ENCODE peak calls at places on chromosome X, in four cellular contexts. Q is MM.1S, D is A673, S is cardiac muscle cell. U is an unnamed sample. For H3K27me3, the result is how much of the 10 kb centered on the place peaks cover.

GRCh38 chrX:37745835-37746234 is 34.0 kb upstream of the CYBB start:
- DNase-seq in Q (no peak), D (no peak), S (no peak), U (no peak)

GRCh38 chrX:70089575-70090297 is 27.5 kb downstream of the OTUD6A start:
- DNase-seq in Q (no peak), D (no peak), S (no peak), U (peak)

GRCh38 chrX:17192111-17192510 is 182.9 kb upstream of the NHS start:
- DNase-seq in Q (no peak), D (peak), S (no peak), U (no peak)

GRCh38 chrX:270848-271367 is 10.3 kb upstream of the PLCXD1 start:
- DNase-seq in Q (no peak), D (no peak), S (no peak), U (no peak)

GRCh38 chrX:57678686-57679428 is 1.2 kb downstream of the NLRP2B start:
- DNase-seq in Q (no peak), D (no peak), S (no peak), U (no peak)

GRCh38 chrX:78796916-78797315 is 49.4 kb downstream of the LPAR4 start:
- DNase-seq in Q (peak), D (no peak), S (no peak), U (no peak)

GRCh38 chrX:97683256-97683655 is 799.5 kb downstream of the RPA4 start:
- DNase-seq in Q (no peak), D (no peak), S (no peak), U (no peak)

GRCh38 chrX:119502727-119503483 is 34.7 kb downstream of the SLC25A5 start:
- DNase-seq in Q (no peak), D (no peak), S (no peak), U (no peak)

GRCh38 chrX:18983711-18984380 is at the start of gene PHKA2:
- DNase-seq in Q (peak), D (no peak), S (peak), U (no peak)

GRCh38 chrX:119758682-119759332 is 419 bp downstream of the SOWAHD start:
- DNase-seq in Q (peak), D (peak), S (peak), U (no peak)

GRCh38 chrX:101973066-101973465 is 41.2 kb upstream of the ZMAT1 start:
- DNase-seq in Q (no peak), D (no peak), S (no peak), U (no peak)

GRCh38 chrX:38335382-38335781 is 8.1 kb upstream of the RPGR start:
- DNase-seq in Q (no peak), D (peak), S (no peak), U (no peak)

GRCh38 chrX:97740044-97740443 is 856.3 kb downstream of the RPA4 start:
- DNase-seq in Q (no peak), D (no peak), S (no peak), U (no peak)

GRCh38 chrX:131830400-131831184 is 192.5 kb upstream of the STK26 start:
- DNase-seq in Q (peak), D (peak), S (peak), U (no peak)

GRCh38 chrX:139126493-139126892 is 404.0 kb upstream of the F9 start:
- DNase-seq in Q (peak), D (peak), S (peak), U (no peak)

GRCh38 chrX:402857-403256 is 16.1 kb upstream of the PPP2R3B start:
- DNase-seq in Q (no peak), D (no peak), S (no peak), U (no peak)

GRCh38 chrX:103783971-103784370 is 7.3 kb downstream of the PLP1 start:
- DNase-seq in Q (no peak), D (no peak), S (no peak), U (no peak)

GRCh38 chrX:147958316-147958715 is 22.8 kb upstream of the FMR1NB start:
- DNase-seq in Q (no peak), D (no peak), S (no peak), U (peak)

GRCh38 chrX:148938348-148938747 is 437.9 kb downstream of the AFF2 start:
- DNase-seq in Q (no peak), D (no peak), S (no peak), U (no peak)

GRCh38 chrX:65985922-65986588 is 53.8 kb downstream of the VSIG4 start:
- DNase-seq in Q (peak), D (peak), S (peak), U (no peak)

GRCh38 chrX:112760697-112761096 is 79.9 kb downstream of the AMOT start:
- DNase-seq in Q (no peak), D (no peak), S (no peak), U (no peak)

GRCh38 chrX:98523026-98523425 is 1639.3 kb downstream of the RPA4 start:
- DNase-seq in Q (no peak), D (no peak), S (no peak), U (no peak)

GRCh38 chrX:96424007-96424406 is 260.6 kb upstream of the DIAPH2 start:
- DNase-seq in Q (no peak), D (no peak), S (no peak), U (no peak)

GRCh38 chrX:42615161-42615563 is 162.8 kb downstream of the PPP1R2C start:
- DNase-seq in Q (no peak), D (peak), S (no peak), U (no peak)

GRCh38 chrX:140318306-140318705 is 186.6 kb downstream of the SOX3 start:
- DNase-seq in Q (no peak), D (peak), S (no peak), U (no peak)

GRCh38 chrX:49139713-49140112 is 16.2 kb upstream of the GPKOW start:
- DNase-seq in Q (no peak), D (no peak), S (no peak), U (no peak)

GRCh38 chrX:136577562-136577961 is 45.5 kb downstream of the VGLL1 start:
- DNase-seq in Q (peak), D (peak), S (peak), U (no peak)

GRCh38 chrX:2325076-2325784 is 175.5 kb downstream of the DHRSX start:
- DNase-seq in Q (no peak), D (peak), S (no peak), U (no peak)

GRCh38 chrX:153673398-153674218 is at the start of gene PNCK:
- DNase-seq in Q (no peak), D (no peak), S (peak), U (no peak)

GRCh38 chrX:18973527-18974192 is 10.3 kb downstream of the PHKA2 start:
- DNase-seq in Q (no peak), D (peak), S (no peak), U (no peak)

GRCh38 chrX:103629295-103630170 is 758 bp downstream of the TCEAL1 start:
- DNase-seq in Q (no peak), D (peak), S (peak), U (no peak)

GRCh38 chrX:147848543-147849448 is 62.9 kb upstream of the FMR1 start:
- DNase-seq in Q (no peak), D (no peak), S (no peak), U (no peak)

GRCh38 chrX:44951572-44952067 is 78.6 kb downstream of the KDM6A start:
- DNase-seq in Q (no peak), D (no peak), S (no peak), U (no peak)

GRCh38 chrX:44958480-44958879 is 85.5 kb downstream of the KDM6A start:
- DNase-seq in Q (no peak), D (no peak), S (no peak), U (no peak)

GRCh38 chrX:44954562-44954961 is 81.6 kb downstream of the KDM6A start:
- DNase-seq in Q (no peak), D (peak), S (no peak), U (no peak)

GRCh38 chrX:44952329-44953027 is 79.5 kb downstream of the KDM6A start:
- DNase-seq in Q (no peak), D (no peak), S (no peak), U (no peak)

GRCh38 chrX:44953734-44954502 is 80.9 kb downstream of the KDM6A start:
- DNase-seq in Q (no peak), D (peak), S (peak), U (no peak)
- H3K4me3 ChIP-seq in Q (no peak), D (no peak), S (peak), U (no peak)

DNA sequence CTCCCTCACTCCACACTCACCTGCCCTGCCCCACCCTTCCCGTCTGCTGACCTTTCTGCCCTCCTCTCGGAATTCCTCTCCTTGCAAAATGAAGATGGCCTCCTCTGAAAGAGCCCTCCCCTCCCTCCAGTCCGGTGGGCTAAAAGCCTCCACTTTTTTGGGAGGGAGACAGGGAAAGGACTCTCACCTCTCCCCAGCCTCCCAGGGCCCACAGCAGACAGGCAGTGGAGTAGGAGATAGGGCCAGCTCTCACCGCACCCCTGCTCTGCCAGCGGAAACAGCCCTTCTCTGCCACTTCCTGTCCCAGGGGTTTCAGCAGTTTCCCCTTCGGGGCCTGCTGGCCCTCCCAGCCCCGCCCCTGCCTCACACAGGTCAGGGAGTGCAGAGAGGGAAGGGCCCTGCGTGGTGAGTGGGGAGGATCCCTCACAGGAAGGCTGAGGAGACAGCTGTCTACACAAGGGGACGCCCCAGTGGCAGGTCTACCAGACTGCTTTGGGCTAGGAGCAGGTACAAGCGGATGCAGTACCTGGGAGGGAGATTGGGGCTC is 18.2 kb downstream of the ELF4 start:
- DNase-seq in Q (peak), D (no peak), S (no peak), U (no peak)
- TF ChIP-seq CTCF in Q (peak), D (no peak), S (no peak), U (no peak)

DNA sequence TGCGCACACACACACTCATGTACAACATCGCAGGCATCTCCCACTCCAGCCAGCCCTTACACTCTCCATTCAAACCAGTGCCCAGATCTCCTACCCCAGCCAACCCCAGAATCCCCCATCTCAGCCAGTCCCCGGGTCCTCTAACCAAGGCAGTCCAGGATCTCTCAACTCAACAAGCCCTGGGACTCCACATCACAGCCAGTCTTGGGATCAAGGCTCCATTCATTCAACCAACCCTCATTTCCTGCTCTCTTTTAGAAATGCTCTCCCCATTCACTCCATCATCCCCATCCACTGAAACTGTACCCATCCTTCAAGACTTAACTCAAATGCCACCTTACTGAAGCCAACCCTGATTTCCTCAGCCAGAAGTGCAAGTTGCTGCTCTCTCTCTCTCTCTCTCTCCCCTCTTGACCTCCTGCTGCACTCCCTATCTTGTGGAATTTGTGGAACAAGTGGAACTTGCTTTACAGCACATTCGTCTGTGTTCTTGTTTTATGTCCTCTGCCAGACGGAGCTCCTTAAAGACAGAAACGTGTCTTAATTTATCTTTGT is 40.6 kb upstream of the IQSEC2 start:
- DNase-seq in Q (no peak), D (no peak), S (peak), U (no peak)
- H3K27me3 ChIP-seq in Q (under half), D (half or more), S (under half), U (under half)

GRCh38 chrX:9473708-9474107 is 8.8 kb downstream of the TBL1X start:
- DNase-seq in Q (no peak), D (no peak), S (no peak), U (no peak)
- H3K4me3 ChIP-seq in Q (no peak), D (no peak), S (no peak), U (no peak)

GRCh38 chrX:134753185-134754008 is 95.1 kb upstream of the PLAC1 start:
- DNase-seq in Q (no peak), D (no peak), S (no peak), U (no peak)
- TF ChIP-seq CTCF in Q (no peak), D (peak), S (peak), U (peak)